ENCODE peak calls at places on chromosomes 2 and 18, in nine cellular contexts. One of them, this sample, is unnamed.

GRCh38 chr2:106165556-106165955 is 28.5 kb downstream of the UXS1 start:
- DNase-seq in aorta: no peak
- DNase-seq in stimulated activated CD4-positive, alpha-beta T cell treated with anti-CD3 and anti-CD28 coated beads, TNF-alpha, amount 100 ng/mL, for 4 hours: no peak
- DNase-seq in H7: peak
- DNase-seq in GM06990: no peak
- DNase-seq in H54: no peak
- DNase-seq in occipital lobe: no peak
- DNase-seq in smooth muscle cell of the brain vasculature: no peak
- DNase-seq in Caki2: no peak
- DNase-seq in this sample: no peak

GRCh38 chr2:20617081-20617575 is 33.8 kb downstream of the HS1BP3 start:
- DNase-seq in GM06990: no peak
- DNase-seq in H54: no peak
- DNase-seq in stimulated activated CD4-positive, alpha-beta T cell treated with anti-CD3 and anti-CD28 coated beads, TNF-alpha, amount 100 ng/mL, for 4 hours: no peak
- DNase-seq in smooth muscle cell of the brain vasculature: no peak
- DNase-seq in aorta: peak
- DNase-seq in occipital lobe: no peak
- DNase-seq in Caki2: no peak
- DNase-seq in H7: peak
- DNase-seq in this sample: no peak

GRCh38 chr18:13623348-13623747 is 103.0 kb downstream of the FAM210A start:
- DNase-seq in GM06990: no peak
- DNase-seq in aorta: no peak
- DNase-seq in H54: no peak
- DNase-seq in occipital lobe: no peak
- DNase-seq in H7: no peak
- DNase-seq in Caki2: no peak
- DNase-seq in smooth muscle cell of the brain vasculature: no peak
- DNase-seq in stimulated activated CD4-positive, alpha-beta T cell treated with anti-CD3 and anti-CD28 coated beads, TNF-alpha, amount 100 ng/mL, for 4 hours: no peak
- DNase-seq in this sample: no peak

GRCh38 chr2:60168247-60168646 is 385.2 kb downstream of the BCL11A start:
- DNase-seq in aorta: no peak
- DNase-seq in H7: no peak
- DNase-seq in GM06990: no peak
- DNase-seq in occipital lobe: no peak
- DNase-seq in stimulated activated CD4-positive, alpha-beta T cell treated with anti-CD3 and anti-CD28 coated beads, TNF-alpha, amount 100 ng/mL, for 4 hours: no peak
- DNase-seq in H54: no peak
- DNase-seq in smooth muscle cell of the brain vasculature: no peak
- DNase-seq in Caki2: no peak
- DNase-seq in this sample: no peak

GRCh38 chr18:2641638-2642037 is 13.9 kb upstream of the SMCHD1 start:
- DNase-seq in aorta: no peak
- DNase-seq in stimulated activated CD4-positive, alpha-beta T cell treated with anti-CD3 and anti-CD28 coated beads, TNF-alpha, amount 100 ng/mL, for 4 hours: no peak
- DNase-seq in Caki2: no peak
- DNase-seq in occipital lobe: no peak
- DNase-seq in smooth muscle cell of the brain vasculature: no peak
- DNase-seq in H54: peak
- DNase-seq in GM06990: peak
- DNase-seq in H7: no peak
- DNase-seq in this sample: peak

GRCh38 chr2:182416861-182417260 is 10.0 kb downstream of the PDE1A start:
- DNase-seq in Caki2: no peak
- DNase-seq in GM06990: no peak
- DNase-seq in occipital lobe: no peak
- DNase-seq in H54: no peak
- DNase-seq in H7: no peak
- DNase-seq in aorta: no peak
- DNase-seq in smooth muscle cell of the brain vasculature: no peak
- DNase-seq in stimulated activated CD4-positive, alpha-beta T cell treated with anti-CD3 and anti-CD28 coated beads, TNF-alpha, amount 100 ng/mL, for 4 hours: no peak
- DNase-seq in this sample: no peak

GRCh38 chr18:61855992-61856378 is 36.8 kb downstream of the RNF152 start:
- DNase-seq in stimulated activated CD4-positive, alpha-beta T cell treated with anti-CD3 and anti-CD28 coated beads, TNF-alpha, amount 100 ng/mL, for 4 hours: no peak
- DNase-seq in aorta: no peak
- DNase-seq in H54: no peak
- DNase-seq in Caki2: no peak
- DNase-seq in smooth muscle cell of the brain vasculature: no peak
- DNase-seq in GM06990: no peak
- DNase-seq in occipital lobe: no peak
- DNase-seq in H7: no peak
- DNase-seq in this sample: no peak

GRCh38 chr2:167861574-167862193 is 385.7 kb downstream of the STK39 start:
- DNase-seq in smooth muscle cell of the brain vasculature: no peak
- DNase-seq in Caki2: no peak
- DNase-seq in GM06990: no peak
- DNase-seq in aorta: no peak
- DNase-seq in occipital lobe: no peak
- DNase-seq in H54: no peak
- DNase-seq in stimulated activated CD4-positive, alpha-beta T cell treated with anti-CD3 and anti-CD28 coated beads, TNF-alpha, amount 100 ng/mL, for 4 hours: no peak
- DNase-seq in H7: peak
- DNase-seq in this sample: no peak

GRCh38 chr2:97675714-97676113 is 6.2 kb downstream of the C2orf92 start:
- DNase-seq in Caki2: no peak
- DNase-seq in GM06990: no peak
- DNase-seq in occipital lobe: no peak
- DNase-seq in H54: no peak
- DNase-seq in stimulated activated CD4-positive, alpha-beta T cell treated with anti-CD3 and anti-CD28 coated beads, TNF-alpha, amount 100 ng/mL, for 4 hours: no peak
- DNase-seq in aorta: no peak
- DNase-seq in smooth muscle cell of the brain vasculature: no peak
- DNase-seq in H7: no peak
- DNase-seq in this sample: no peak

GRCh38 chr18:55150001-55150400 is 190.7 kb upstream of the CCDC68 start:
- DNase-seq in smooth muscle cell of the brain vasculature: no peak
- DNase-seq in H54: no peak
- DNase-seq in H7: no peak
- DNase-seq in stimulated activated CD4-positive, alpha-beta T cell treated with anti-CD3 and anti-CD28 coated beads, TNF-alpha, amount 100 ng/mL, for 4 hours: no peak
- DNase-seq in occipital lobe: no peak
- DNase-seq in aorta: no peak
- DNase-seq in GM06990: no peak
- DNase-seq in Caki2: no peak
- DNase-seq in this sample: no peak

GRCh38 chr18:23226930-23227728 is 91.8 kb downstream of the CABLES1 start:
- DNase-seq in stimulated activated CD4-positive, alpha-beta T cell treated with anti-CD3 and anti-CD28 coated beads, TNF-alpha, amount 100 ng/mL, for 4 hours: no peak
- DNase-seq in GM06990: no peak
- DNase-seq in H7: no peak
- DNase-seq in Caki2: peak
- DNase-seq in smooth muscle cell of the brain vasculature: no peak
- DNase-seq in occipital lobe: peak
- DNase-seq in aorta: peak
- DNase-seq in H54: peak
- DNase-seq in this sample: peak

GRCh38 chr2:145197944-145198343 is 678.0 kb upstream of the ZEB2 start:
- DNase-seq in H7: no peak
- DNase-seq in H54: no peak
- DNase-seq in Caki2: no peak
- DNase-seq in GM06990: no peak
- DNase-seq in stimulated activated CD4-positive, alpha-beta T cell treated with anti-CD3 and anti-CD28 coated beads, TNF-alpha, amount 100 ng/mL, for 4 hours: no peak
- DNase-seq in smooth muscle cell of the brain vasculature: no peak
- DNase-seq in occipital lobe: no peak
- DNase-seq in aorta: no peak
- DNase-seq in this sample: no peak

GRCh38 chr2:225010804-225011203 is 31.5 kb downstream of the DOCK10 start:
- DNase-seq in H7: no peak
- DNase-seq in smooth muscle cell of the brain vasculature: peak
- DNase-seq in occipital lobe: no peak
- DNase-seq in stimulated activated CD4-positive, alpha-beta T cell treated with anti-CD3 and anti-CD28 coated beads, TNF-alpha, amount 100 ng/mL, for 4 hours: no peak
- DNase-seq in aorta: no peak
- DNase-seq in GM06990: no peak
- DNase-seq in H54: no peak
- DNase-seq in Caki2: peak
- DNase-seq in this sample: peak

GRCh38 chr2:52386433-52386832 is 1354.5 kb upstream of the NRXN1 start:
- DNase-seq in stimulated activated CD4-positive, alpha-beta T cell treated with anti-CD3 and anti-CD28 coated beads, TNF-alpha, amount 100 ng/mL, for 4 hours: no peak
- DNase-seq in H7: no peak
- DNase-seq in GM06990: no peak
- DNase-seq in occipital lobe: no peak
- DNase-seq in Caki2: no peak
- DNase-seq in aorta: no peak
- DNase-seq in smooth muscle cell of the brain vasculature: no peak
- DNase-seq in H54: no peak
- DNase-seq in this sample: no peak

GRCh38 chr2:223805008-223805407 is 32.4 kb downstream of the AP1S3 start:
- DNase-seq in smooth muscle cell of the brain vasculature: no peak
- DNase-seq in aorta: no peak
- DNase-seq in Caki2: no peak
- DNase-seq in occipital lobe: no peak
- DNase-seq in H54: no peak
- DNase-seq in stimulated activated CD4-positive, alpha-beta T cell treated with anti-CD3 and anti-CD28 coated beads, TNF-alpha, amount 100 ng/mL, for 4 hours: no peak
- DNase-seq in GM06990: no peak
- DNase-seq in H7: no peak
- DNase-seq in this sample: no peak

GRCh38 chr2:240449764-240450531 is 14.5 kb downstream of the GPC1 start:
- DNase-seq in occipital lobe: no peak
- DNase-seq in aorta: peak
- DNase-seq in GM06990: no peak
- DNase-seq in H54: peak
- DNase-seq in Caki2: peak
- DNase-seq in smooth muscle cell of the brain vasculature: no peak
- DNase-seq in stimulated activated CD4-positive, alpha-beta T cell treated with anti-CD3 and anti-CD28 coated beads, TNF-alpha, amount 100 ng/mL, for 4 hours: no peak
- DNase-seq in H7: peak
- DNase-seq in this sample: no peak

GRCh38 chr2:39990335-39990734 is 211.3 kb upstream of the THUMPD2 start:
- DNase-seq in stimulated activated CD4-positive, alpha-beta T cell treated with anti-CD3 and anti-CD28 coated beads, TNF-alpha, amount 100 ng/mL, for 4 hours: no peak
- DNase-seq in H7: no peak
- DNase-seq in smooth muscle cell of the brain vasculature: no peak
- DNase-seq in GM06990: no peak
- DNase-seq in Caki2: no peak
- DNase-seq in aorta: no peak
- DNase-seq in occipital lobe: no peak
- DNase-seq in H54: no peak
- DNase-seq in this sample: no peak

GRCh38 chr2:190342601-190343000 is 788 bp upstream of the INPP1 start:
- DNase-seq in stimulated activated CD4-positive, alpha-beta T cell treated with anti-CD3 and anti-CD28 coated beads, TNF-alpha, amount 100 ng/mL, for 4 hours: no peak
- DNase-seq in H7: no peak
- DNase-seq in Caki2: no peak
- DNase-seq in H54: no peak
- DNase-seq in occipital lobe: no peak
- DNase-seq in smooth muscle cell of the brain vasculature: no peak
- DNase-seq in aorta: no peak
- DNase-seq in GM06990: no peak
- DNase-seq in this sample: no peak

GRCh38 chr2:241895732-241896641 is 26.5 kb downstream of the RTP5 start:
- DNase-seq in occipital lobe: no peak
- DNase-seq in smooth muscle cell of the brain vasculature: no peak
- DNase-seq in H7: peak
- DNase-seq in Caki2: peak
- DNase-seq in GM06990: no peak
- DNase-seq in H54: no peak
- DNase-seq in stimulated activated CD4-positive, alpha-beta T cell treated with anti-CD3 and anti-CD28 coated beads, TNF-alpha, amount 100 ng/mL, for 4 hours: peak
- DNase-seq in aorta: peak
- DNase-seq in this sample: peak

GRCh38 chr2:233082934-233083755 is 23.0 kb downstream of the INPP5D start:
- DNase-seq in occipital lobe: no peak
- DNase-seq in H7: no peak
- DNase-seq in GM06990: peak
- DNase-seq in H54: no peak
- DNase-seq in smooth muscle cell of the brain vasculature: no peak
- DNase-seq in aorta: no peak
- DNase-seq in stimulated activated CD4-positive, alpha-beta T cell treated with anti-CD3 and anti-CD28 coated beads, TNF-alpha, amount 100 ng/mL, for 4 hours: no peak
- DNase-seq in Caki2: no peak
- DNase-seq in this sample: no peak

GRCh38 chr18:48219429-48220145 is 189.6 kb downstream of the ZBTB7C start:
- DNase-seq in H54: no peak
- DNase-seq in stimulated activated CD4-positive, alpha-beta T cell treated with anti-CD3 and anti-CD28 coated beads, TNF-alpha, amount 100 ng/mL, for 4 hours: no peak
- DNase-seq in GM06990: no peak
- DNase-seq in occipital lobe: no peak
- DNase-seq in smooth muscle cell of the brain vasculature: no peak
- DNase-seq in H7: no peak
- DNase-seq in aorta: no peak
- DNase-seq in Caki2: no peak
- DNase-seq in this sample: no peak

GRCh38 chr2:164599954-164600589 is 21.2 kb downstream of the GRB14 start:
- DNase-seq in stimulated activated CD4-positive, alpha-beta T cell treated with anti-CD3 and anti-CD28 coated beads, TNF-alpha, amount 100 ng/mL, for 4 hours: no peak
- DNase-seq in aorta: no peak
- DNase-seq in H7: peak
- DNase-seq in H54: peak
- DNase-seq in Caki2: peak
- DNase-seq in GM06990: peak
- DNase-seq in smooth muscle cell of the brain vasculature: peak
- DNase-seq in occipital lobe: no peak
- DNase-seq in this sample: peak

GRCh38 chr2:236309669-236310029 is 45.4 kb upstream of the ASB18 start:
- DNase-seq in occipital lobe: no peak
- DNase-seq in smooth muscle cell of the brain vasculature: no peak
- DNase-seq in stimulated activated CD4-positive, alpha-beta T cell treated with anti-CD3 and anti-CD28 coated beads, TNF-alpha, amount 100 ng/mL, for 4 hours: no peak
- DNase-seq in Caki2: no peak
- DNase-seq in GM06990: no peak
- DNase-seq in H54: peak
- DNase-seq in H7: peak
- DNase-seq in aorta: no peak
- DNase-seq in this sample: peak

GRCh38 chr2:1564506-1564905 is 151.2 kb downstream of the TPO start:
- DNase-seq in H7: no peak
- DNase-seq in GM06990: no peak
- DNase-seq in aorta: no peak
- DNase-seq in stimulated activated CD4-positive, alpha-beta T cell treated with anti-CD3 and anti-CD28 coated beads, TNF-alpha, amount 100 ng/mL, for 4 hours: no peak
- DNase-seq in Caki2: no peak
- DNase-seq in smooth muscle cell of the brain vasculature: no peak
- DNase-seq in occipital lobe: no peak
- DNase-seq in H54: no peak
- DNase-seq in this sample: no peak

GRCh38 chr2:218323526-218324472 is 31.5 kb upstream of the TMBIM1 start:
- DNase-seq in stimulated activated CD4-positive, alpha-beta T cell treated with anti-CD3 and anti-CD28 coated beads, TNF-alpha, amount 100 ng/mL, for 4 hours: no peak
- DNase-seq in GM06990: no peak
- DNase-seq in Caki2: peak
- DNase-seq in H7: peak
- DNase-seq in H54: peak
- DNase-seq in smooth muscle cell of the brain vasculature: no peak
- DNase-seq in occipital lobe: no peak
- DNase-seq in aorta: peak
- DNase-seq in this sample: peak

GRCh38 chr2:20914087-20914486 is 91.2 kb upstream of the LDAH start:
- DNase-seq in occipital lobe: no peak
- DNase-seq in H54: no peak
- DNase-seq in GM06990: no peak
- DNase-seq in Caki2: no peak
- DNase-seq in H7: no peak
- DNase-seq in aorta: no peak
- DNase-seq in stimulated activated CD4-positive, alpha-beta T cell treated with anti-CD3 and anti-CD28 coated beads, TNF-alpha, amount 100 ng/mL, for 4 hours: no peak
- DNase-seq in smooth muscle cell of the brain vasculature: no peak
- DNase-seq in this sample: no peak

GRCh38 chr18:47115205-47115604 is 35.1 kb downstream of the HDHD2 start:
- DNase-seq in Caki2: no peak
- DNase-seq in smooth muscle cell of the brain vasculature: no peak
- DNase-seq in GM06990: no peak
- DNase-seq in H7: no peak
- DNase-seq in H54: no peak
- DNase-seq in occipital lobe: no peak
- DNase-seq in aorta: no peak
- DNase-seq in stimulated activated CD4-positive, alpha-beta T cell treated with anti-CD3 and anti-CD28 coated beads, TNF-alpha, amount 100 ng/mL, for 4 hours: no peak
- DNase-seq in this sample: no peak

GRCh38 chr2:47771211-47771610 is 11.7 kb upstream of the MSH6 start:
- DNase-seq in aorta: no peak
- DNase-seq in GM06990: no peak
- DNase-seq in stimulated activated CD4-positive, alpha-beta T cell treated with anti-CD3 and anti-CD28 coated beads, TNF-alpha, amount 100 ng/mL, for 4 hours: no peak
- DNase-seq in H54: peak
- DNase-seq in occipital lobe: peak
- DNase-seq in smooth muscle cell of the brain vasculature: no peak
- DNase-seq in H7: peak
- DNase-seq in Caki2: peak
- DNase-seq in this sample: peak

GRCh38 chr18:45775241-45775676 is 50.2 kb upstream of the SIGLEC15 start:
- DNase-seq in smooth muscle cell of the brain vasculature: peak
- DNase-seq in aorta: peak
- DNase-seq in occipital lobe: peak
- DNase-seq in stimulated activated CD4-positive, alpha-beta T cell treated with anti-CD3 and anti-CD28 coated beads, TNF-alpha, amount 100 ng/mL, for 4 hours: peak
- DNase-seq in Caki2: no peak
- DNase-seq in H54: no peak
- DNase-seq in H7: peak
- DNase-seq in GM06990: peak
- DNase-seq in this sample: peak

GRCh38 chr2:180175736-180176135 is 168.6 kb upstream of the CWC22 start:
- DNase-seq in smooth muscle cell of the brain vasculature: no peak
- DNase-seq in H7: no peak
- DNase-seq in aorta: no peak
- DNase-seq in stimulated activated CD4-positive, alpha-beta T cell treated with anti-CD3 and anti-CD28 coated beads, TNF-alpha, amount 100 ng/mL, for 4 hours: no peak
- DNase-seq in H54: no peak
- DNase-seq in occipital lobe: no peak
- DNase-seq in Caki2: no peak
- DNase-seq in GM06990: no peak
- DNase-seq in this sample: no peak

GRCh38 chr2:217897816-217898806 is 104.7 kb downstream of the TNS1 start:
- DNase-seq in H54: no peak
- DNase-seq in GM06990: no peak
- DNase-seq in aorta: no peak
- DNase-seq in occipital lobe: no peak
- DNase-seq in stimulated activated CD4-positive, alpha-beta T cell treated with anti-CD3 and anti-CD28 coated beads, TNF-alpha, amount 100 ng/mL, for 4 hours: no peak
- DNase-seq in H7: peak
- DNase-seq in smooth muscle cell of the brain vasculature: no peak
- DNase-seq in Caki2: no peak
- DNase-seq in this sample: no peak

This sample was measured in GM03348.